ENCODE peak calls at places on chromosomes 12 and 14, in nine cellular contexts. D is AG10803; R is NAMALWA; B is NB4; T is stimulated activated CD4-positive, alpha-beta T cell treated with anti-CD3 and anti-CD28 coated beads, Interleukin-12 subunit alpha, Interleukin-12 subunit beta, amount 100 ng/mL, for 24 hours; U is CD8-positive, alpha-beta T cell; Y is pons; M is activated CD4-positive, alpha-beta T cell treated with anti-CD3 and anti-CD28 coated beads for 24 hours; G is naive thymus-derived CD8-positive, alpha-beta T cell. Z is an unnamed sample.
A peak's percentile ranks its signal among the peaks of the same experiment; 100 is the strongest.

GRCh38 chr12:110039085-110039807 is 9.1 kb downstream of the C12orf76 start:
- DNase-seq in D (peak; percentile 99), R (no peak), B (no peak), T (no peak), U (peak; percentile 53), Y (no peak), M (no peak), G (peak; percentile 66), Z (no peak)

GRCh38 chr12:52147367-52147972 is 44.3 kb downstream of the KRT80 start:
- DNase-seq in D (peak; percentile 100), R (no peak), B (peak; percentile 69), T (no peak), U (no peak), Y (no peak), M (no peak), G (no peak), Z (no peak)

GRCh38 chr12:57735952-57736742 is 2.4 kb downstream of the AGAP2 start:
- DNase-seq in D (no peak), R (no peak), B (no peak), T (no peak), U (no peak), Y (no peak), M (no peak), G (no peak), Z (no peak)

GRCh38 chr14:98099527-98099926 is 1172.5 kb downstream of the BCL11B start:
- DNase-seq in D (no peak), R (no peak), B (no peak), T (no peak), U (no peak), Y (no peak), M (no peak), G (no peak), Z (no peak)

GRCh38 chr14:101628471-101628966 is 67.2 kb downstream of the DIO3 start:
- DNase-seq in D (peak; percentile 56), R (peak; percentile 78), B (peak; percentile 77), T (peak; percentile 69), U (peak; percentile 89), Y (peak; percentile 62), M (peak; percentile 64), G (peak; percentile 82), Z (peak; percentile 83)

GRCh38 chr12:121295746-121296617 is 527 bp downstream of the CAMKK2 start:
- DNase-seq in D (peak; percentile 5), R (peak; percentile 40), B (peak; percentile 59), T (peak; percentile 33), U (no peak), Y (no peak), M (no peak), G (no peak), Z (peak; percentile 29)

GRCh38 chr12:40058721-40059190 is 47.1 kb downstream of the SLC2A13 start:
- DNase-seq in D (peak; percentile 4), R (no peak), B (no peak), T (no peak), U (no peak), Y (peak; percentile 45), M (no peak), G (no peak), Z (no peak)

GRCh38 chr14:62101189-62101588 is 339.0 kb downstream of the SNAPC1 start:
- DNase-seq in D (no peak), R (no peak), B (no peak), T (no peak), U (no peak), Y (no peak), M (no peak), G (no peak), Z (no peak)

GRCh38 chr14:64816221-64816783 is 63.4 kb downstream of the SPTB start:
- DNase-seq in D (no peak), R (no peak), B (no peak), T (no peak), U (no peak), Y (no peak), M (no peak), G (no peak), Z (no peak)

GRCh38 chr12:54032627-54033100 is at the start of gene HOXC5:
- DNase-seq in D (peak; percentile 90), R (peak; percentile 73), B (peak; percentile 81), T (peak; percentile 55), U (peak; percentile 82), Y (peak; percentile 54), M (peak; percentile 45), G (peak; percentile 77), Z (peak; percentile 77)

GRCh38 chr12:26465419-26466097 is 270.2 kb downstream of the SSPN start:
- DNase-seq in D (no peak), R (no peak), B (peak; percentile 28), T (no peak), U (no peak), Y (no peak), M (no peak), G (no peak), Z (no peak)

GRCh38 chr14:90795744-90796143 is 20.5 kb downstream of the TTC7B start:
- DNase-seq in D (peak; percentile 82), R (no peak), B (peak; percentile 59), T (no peak), U (no peak), Y (no peak), M (no peak), G (no peak), Z (no peak)

GRCh38 chr14:61452452-61452851 is 131.1 kb downstream of the PRKCH start:
- DNase-seq in D (no peak), R (no peak), B (no peak), T (peak; percentile 30), U (peak; percentile 75), Y (no peak), M (no peak), G (peak; percentile 74), Z (peak; percentile 92)

GRCh38 chr12:12804432-12804886 is 8.7 kb upstream of the DDX47 start:
- DNase-seq in D (peak; percentile 93), R (no peak), B (no peak), T (no peak), U (no peak), Y (no peak), M (no peak), G (no peak), Z (no peak)

GRCh38 chr14:104874571-104875411 is 9.7 kb downstream of the CEP170B start:
- DNase-seq in D (no peak), R (no peak), B (no peak), T (no peak), U (no peak), Y (no peak), M (no peak), G (no peak), Z (no peak)

GRCh38 chr12:46503637-46504036 is 131.1 kb upstream of the SLC38A2 start:
- DNase-seq in D (no peak), R (no peak), B (no peak), T (no peak), U (no peak), Y (no peak), M (no peak), G (no peak), Z (no peak)

GRCh38 chr14:69370061-69370460 is 28.0 kb downstream of the ERH start:
- DNase-seq in D (no peak), R (no peak), B (no peak), T (no peak), U (no peak), Y (no peak), M (no peak), G (no peak), Z (no peak)

GRCh38 chr12:124564232-124564958 is 3.0 kb downstream of the NCOR2 start:
- DNase-seq in D (no peak), R (no peak), B (no peak), T (no peak), U (no peak), Y (no peak), M (no peak), G (no peak), Z (no peak)

GRCh38 chr12:114659084-114659483 is 24.9 kb downstream of the TBX3 start:
- DNase-seq in D (no peak), R (no peak), B (no peak), T (no peak), U (no peak), Y (no peak), M (no peak), G (no peak), Z (no peak)

GRCh38 chr12:103882861-103883596 is 42.0 kb upstream of the NT5DC3 start:
- DNase-seq in D (no peak), R (no peak), B (peak; percentile 52), T (no peak), U (no peak), Y (no peak), M (no peak), G (no peak), Z (no peak)

GRCh38 chr14:84361476-84361875 is 1168.5 kb upstream of the FLRT2 start:
- DNase-seq in D (no peak), R (no peak), B (no peak), T (no peak), U (no peak), Y (no peak), M (no peak), G (no peak), Z (no peak)

GRCh38 chr12:91732086-91732485 is 413.6 kb downstream of the BTG1 start:
- DNase-seq in D (peak; percentile 55), R (no peak), B (no peak), T (no peak), U (no peak), Y (no peak), M (no peak), G (no peak), Z (no peak)

GRCh38 chr14:99234982-99235491 is 37.0 kb downstream of the BCL11B start:
- DNase-seq in D (no peak), R (no peak), B (peak; percentile 9), T (peak; percentile 82), U (no peak), Y (no peak), M (peak; percentile 81), G (peak; percentile 82), Z (no peak)

GRCh38 chr12:85642288-85642687 is 193.9 kb downstream of the RASSF9 start:
- DNase-seq in D (no peak), R (no peak), B (no peak), T (no peak), U (no peak), Y (no peak), M (no peak), G (no peak), Z (no peak)

GRCh38 chr12:42706331-42706730 is 116.8 kb upstream of the PRICKLE1 start:
- DNase-seq in D (peak; percentile 41), R (no peak), B (no peak), T (no peak), U (no peak), Y (no peak), M (no peak), G (no peak), Z (no peak)

GRCh38 chr12:111467862-111468245 is 62.1 kb downstream of the SH2B3 start:
- DNase-seq in D (peak; percentile 80), R (no peak), B (no peak), T (no peak), U (no peak), Y (no peak), M (no peak), G (no peak), Z (no peak)

GRCh38 chr14:89509891-89510290 is 92.9 kb upstream of the FOXN3 start:
- DNase-seq in D (peak; percentile 64), R (no peak), B (no peak), T (no peak), U (no peak), Y (no peak), M (no peak), G (no peak), Z (no peak)

GRCh38 chr14:64682173-64682710 is 22.0 kb upstream of the PLEKHG3 start:
- DNase-seq in D (peak; percentile 84), R (no peak), B (peak; percentile 33), T (no peak), U (no peak), Y (peak; percentile 93), M (no peak), G (no peak), Z (no peak)

GRCh38 chr14:61618448-61618847 is 76.9 kb upstream of the HIF1A start:
- DNase-seq in D (no peak), R (no peak), B (no peak), T (no peak), U (no peak), Y (no peak), M (no peak), G (no peak), Z (no peak)

GRCh38 chr14:64934338-64934939 is 8.1 kb downstream of the GPX2 start:
- DNase-seq in D (no peak), R (no peak), B (no peak), T (no peak), U (no peak), Y (no peak), M (no peak), G (no peak), Z (no peak)

Z was measured in DND-41.